ENCODE peak calls at places on chromosomes 3 and 15, in seven cellular contexts. One of them, this sample, is unnamed.

GRCh38 chr3:152610621-152611020 is 224.3 kb upstream of the P2RY1 start:
- DNase-seq in dorsolateral prefrontal cortex: no peak
- DNase-seq in pancreas: no peak
- DNase-seq in fibroblast of the aortic adventitia: no peak
- DNase-seq in OCI-LY7: no peak
- DNase-seq in neural progenitor cell: no peak
- DNase-seq in PC-3: no peak
- DNase-seq in this sample: no peak

GRCh38 chr3:43726511-43726910 is 35.8 kb downstream of the ABHD5 start:
- DNase-seq in dorsolateral prefrontal cortex: no peak
- DNase-seq in pancreas: no peak
- DNase-seq in fibroblast of the aortic adventitia: peak
- DNase-seq in OCI-LY7: no peak
- DNase-seq in neural progenitor cell: no peak
- DNase-seq in PC-3: no peak
- DNase-seq in this sample: peak

GRCh38 chr15:31302778-31303433 is 23.7 kb upstream of the KLF13 start:
- DNase-seq in dorsolateral prefrontal cortex: no peak
- DNase-seq in pancreas: no peak
- DNase-seq in fibroblast of the aortic adventitia: no peak
- DNase-seq in OCI-LY7: peak
- DNase-seq in neural progenitor cell: peak
- DNase-seq in PC-3: no peak
- DNase-seq in this sample: no peak

GRCh38 chr3:4712109-4712508 is 219.0 kb downstream of the ITPR1 start:
- DNase-seq in dorsolateral prefrontal cortex: no peak
- DNase-seq in pancreas: no peak
- DNase-seq in fibroblast of the aortic adventitia: peak
- DNase-seq in OCI-LY7: no peak
- DNase-seq in neural progenitor cell: no peak
- DNase-seq in PC-3: peak
- DNase-seq in this sample: no peak

GRCh38 chr3:23664459-23664858 is 141.3 kb upstream of the UBE2E1 start:
- DNase-seq in dorsolateral prefrontal cortex: no peak
- DNase-seq in pancreas: no peak
- DNase-seq in fibroblast of the aortic adventitia: no peak
- DNase-seq in OCI-LY7: no peak
- DNase-seq in neural progenitor cell: no peak
- DNase-seq in PC-3: peak
- DNase-seq in this sample: peak

GRCh38 chr15:48177383-48177874 is 666 bp downstream of the MYEF2 start:
- DNase-seq in dorsolateral prefrontal cortex: no peak
- DNase-seq in pancreas: no peak
- DNase-seq in fibroblast of the aortic adventitia: peak
- DNase-seq in OCI-LY7: peak
- DNase-seq in neural progenitor cell: no peak
- DNase-seq in PC-3: peak
- DNase-seq in this sample: peak

GRCh38 chr3:134354612-134355275 is 19.5 kb downstream of the AMOTL2 start:
- DNase-seq in dorsolateral prefrontal cortex: no peak
- DNase-seq in pancreas: no peak
- DNase-seq in fibroblast of the aortic adventitia: peak
- DNase-seq in OCI-LY7: no peak
- DNase-seq in neural progenitor cell: no peak
- DNase-seq in PC-3: no peak
- DNase-seq in this sample: no peak

GRCh38 chr15:30956216-30956803 is 35.1 kb downstream of the MTMR10 start:
- DNase-seq in dorsolateral prefrontal cortex: no peak
- DNase-seq in pancreas: no peak
- DNase-seq in fibroblast of the aortic adventitia: peak
- DNase-seq in OCI-LY7: no peak
- DNase-seq in neural progenitor cell: no peak
- DNase-seq in PC-3: no peak
- DNase-seq in this sample: peak

GRCh38 chr3:48413086-48413485 is 16.8 kb downstream of the PLXNB1 start:
- DNase-seq in dorsolateral prefrontal cortex: no peak
- DNase-seq in pancreas: no peak
- DNase-seq in fibroblast of the aortic adventitia: no peak
- DNase-seq in OCI-LY7: no peak
- DNase-seq in neural progenitor cell: no peak
- DNase-seq in PC-3: no peak
- DNase-seq in this sample: no peak

GRCh38 chr3:52121813-52122212 is 32.4 kb downstream of the POC1A start:
- DNase-seq in dorsolateral prefrontal cortex: no peak
- DNase-seq in pancreas: no peak
- DNase-seq in fibroblast of the aortic adventitia: no peak
- DNase-seq in OCI-LY7: peak
- DNase-seq in neural progenitor cell: no peak
- DNase-seq in PC-3: no peak
- DNase-seq in this sample: no peak

GRCh38 chr3:138347084-138347483 is 1.3 kb upstream of the MRAS start:
- DNase-seq in dorsolateral prefrontal cortex: no peak
- DNase-seq in pancreas: no peak
- DNase-seq in fibroblast of the aortic adventitia: no peak
- DNase-seq in OCI-LY7: no peak
- DNase-seq in neural progenitor cell: no peak
- DNase-seq in PC-3: no peak
- DNase-seq in this sample: no peak

GRCh38 chr15:45456212-45457106 is 66.1 kb downstream of the SLC30A4 start:
- DNase-seq in dorsolateral prefrontal cortex: peak
- DNase-seq in pancreas: peak
- DNase-seq in fibroblast of the aortic adventitia: peak
- DNase-seq in OCI-LY7: no peak
- DNase-seq in neural progenitor cell: no peak
- DNase-seq in PC-3: peak
- DNase-seq in this sample: peak

GRCh38 chr15:27485265-27485664 is 514.3 kb downstream of the GABRG3 start:
- DNase-seq in dorsolateral prefrontal cortex: no peak
- DNase-seq in pancreas: no peak
- DNase-seq in fibroblast of the aortic adventitia: no peak
- DNase-seq in OCI-LY7: no peak
- DNase-seq in neural progenitor cell: no peak
- DNase-seq in PC-3: no peak
- DNase-seq in this sample: no peak
- TF ChIP-seq CTCF in dorsolateral prefrontal cortex: no peak
- TF ChIP-seq CTCF in pancreas: no peak
- TF ChIP-seq CTCF in fibroblast of the aortic adventitia: no peak
- TF ChIP-seq CTCF in OCI-LY7: no peak
- TF ChIP-seq CTCF in neural progenitor cell: peak
- TF ChIP-seq CTCF in PC-3: no peak
- TF ChIP-seq CTCF in this sample: no peak

DNA sequence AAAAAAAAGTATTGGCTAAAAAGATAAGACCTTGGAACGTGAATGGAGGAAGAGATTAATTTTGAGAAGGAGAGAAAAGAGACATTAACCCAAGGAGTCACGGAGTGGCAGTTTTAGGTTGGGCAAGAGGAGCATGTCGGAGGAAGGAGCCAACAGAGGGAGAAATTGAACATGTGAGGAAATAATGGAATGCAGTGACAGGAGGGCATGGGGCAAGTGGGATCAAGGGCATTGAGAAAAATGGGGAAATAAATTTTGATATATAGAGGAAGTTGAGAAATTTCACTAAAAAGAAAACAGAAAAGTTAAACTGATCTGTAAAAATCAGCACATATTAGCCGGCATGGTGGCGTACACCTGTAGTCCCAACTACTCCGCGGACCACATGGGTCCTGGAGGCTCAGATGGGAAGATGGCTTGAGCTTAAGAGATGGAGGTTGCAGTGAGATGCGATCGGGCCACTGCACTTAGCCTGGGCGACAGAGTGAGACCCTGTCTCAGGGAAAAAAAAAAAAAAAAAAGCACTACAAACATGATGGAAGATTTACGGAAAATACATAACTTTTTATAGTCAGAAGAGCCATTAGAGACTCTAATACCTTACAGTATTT is 1.2 kb downstream of the HAUS2 start:
- DNase-seq in dorsolateral prefrontal cortex: no peak
- DNase-seq in pancreas: no peak
- DNase-seq in fibroblast of the aortic adventitia: no peak
- DNase-seq in OCI-LY7: peak
- DNase-seq in neural progenitor cell: no peak
- DNase-seq in PC-3: no peak
- DNase-seq in this sample: no peak
- H3K4me3 ChIP-seq in dorsolateral prefrontal cortex: peak
- H3K4me3 ChIP-seq in pancreas: peak
- H3K4me3 ChIP-seq in fibroblast of the aortic adventitia: peak
- H3K4me3 ChIP-seq in OCI-LY7: peak
- H3K4me3 ChIP-seq in neural progenitor cell: peak
- H3K4me3 ChIP-seq in PC-3: peak
- H3K4me3 ChIP-seq in this sample: peak

GRCh38 chr15:73249499-73249898 is 119.3 kb downstream of the HCN4 start:
- DNase-seq in dorsolateral prefrontal cortex: no peak
- DNase-seq in pancreas: no peak
- DNase-seq in fibroblast of the aortic adventitia: no peak
- DNase-seq in OCI-LY7: no peak
- DNase-seq in neural progenitor cell: no peak
- DNase-seq in PC-3: no peak
- DNase-seq in this sample: no peak
- TF ChIP-seq CTCF in dorsolateral prefrontal cortex: no peak
- TF ChIP-seq CTCF in pancreas: no peak
- TF ChIP-seq CTCF in fibroblast of the aortic adventitia: no peak
- TF ChIP-seq CTCF in OCI-LY7: peak
- TF ChIP-seq CTCF in neural progenitor cell: peak
- TF ChIP-seq CTCF in PC-3: no peak
- TF ChIP-seq CTCF in this sample: no peak

GRCh38 chr15:101488300-101489164 is 975 bp downstream of the PCSK6 start:
- DNase-seq in dorsolateral prefrontal cortex: no peak
- DNase-seq in pancreas: no peak
- DNase-seq in fibroblast of the aortic adventitia: no peak
- DNase-seq in OCI-LY7: no peak
- DNase-seq in neural progenitor cell: peak
- DNase-seq in PC-3: no peak
- DNase-seq in this sample: no peak
- H3K4me3 ChIP-seq in dorsolateral prefrontal cortex: peak
- H3K4me3 ChIP-seq in pancreas: peak
- H3K4me3 ChIP-seq in fibroblast of the aortic adventitia: no peak
- H3K4me3 ChIP-seq in OCI-LY7: no peak
- H3K4me3 ChIP-seq in neural progenitor cell: peak
- H3K4me3 ChIP-seq in PC-3: no peak
- H3K4me3 ChIP-seq in this sample: no peak

GRCh38 chr15:65385868-65386253 is 8.1 kb upstream of the IGDCC3 start:
- DNase-seq in dorsolateral prefrontal cortex: no peak
- DNase-seq in pancreas: peak
- DNase-seq in fibroblast of the aortic adventitia: peak
- DNase-seq in OCI-LY7: no peak
- DNase-seq in neural progenitor cell: no peak
- DNase-seq in PC-3: no peak
- DNase-seq in this sample: peak
- TF ChIP-seq CTCF in dorsolateral prefrontal cortex: no peak
- TF ChIP-seq CTCF in pancreas: no peak
- TF ChIP-seq CTCF in fibroblast of the aortic adventitia: no peak
- TF ChIP-seq CTCF in OCI-LY7: peak
- TF ChIP-seq CTCF in neural progenitor cell: no peak
- TF ChIP-seq CTCF in PC-3: no peak
- TF ChIP-seq CTCF in this sample: no peak

GRCh38 chr3:29514912-29515311 is 234.0 kb downstream of the RBMS3 start:
- DNase-seq in dorsolateral prefrontal cortex: no peak
- DNase-seq in pancreas: no peak
- DNase-seq in fibroblast of the aortic adventitia: no peak
- DNase-seq in OCI-LY7: peak
- DNase-seq in neural progenitor cell: no peak
- DNase-seq in PC-3: peak
- DNase-seq in this sample: no peak

GRCh38 chr3:29516164-29516563 is 235.3 kb downstream of the RBMS3 start:
- DNase-seq in dorsolateral prefrontal cortex: no peak
- DNase-seq in pancreas: no peak
- DNase-seq in fibroblast of the aortic adventitia: no peak
- DNase-seq in OCI-LY7: no peak
- DNase-seq in neural progenitor cell: no peak
- DNase-seq in PC-3: no peak
- DNase-seq in this sample: no peak

GRCh38 chr3:29513236-29513635 is 232.4 kb downstream of the RBMS3 start:
- DNase-seq in dorsolateral prefrontal cortex: no peak
- DNase-seq in pancreas: no peak
- DNase-seq in fibroblast of the aortic adventitia: peak
- DNase-seq in OCI-LY7: no peak
- DNase-seq in neural progenitor cell: no peak
- DNase-seq in PC-3: peak
- DNase-seq in this sample: no peak

GRCh38 chr3:29514170-29514569 is 233.3 kb downstream of the RBMS3 start:
- DNase-seq in dorsolateral prefrontal cortex: no peak
- DNase-seq in pancreas: no peak
- DNase-seq in fibroblast of the aortic adventitia: peak
- DNase-seq in OCI-LY7: peak
- DNase-seq in neural progenitor cell: no peak
- DNase-seq in PC-3: no peak
- DNase-seq in this sample: peak

DNA sequence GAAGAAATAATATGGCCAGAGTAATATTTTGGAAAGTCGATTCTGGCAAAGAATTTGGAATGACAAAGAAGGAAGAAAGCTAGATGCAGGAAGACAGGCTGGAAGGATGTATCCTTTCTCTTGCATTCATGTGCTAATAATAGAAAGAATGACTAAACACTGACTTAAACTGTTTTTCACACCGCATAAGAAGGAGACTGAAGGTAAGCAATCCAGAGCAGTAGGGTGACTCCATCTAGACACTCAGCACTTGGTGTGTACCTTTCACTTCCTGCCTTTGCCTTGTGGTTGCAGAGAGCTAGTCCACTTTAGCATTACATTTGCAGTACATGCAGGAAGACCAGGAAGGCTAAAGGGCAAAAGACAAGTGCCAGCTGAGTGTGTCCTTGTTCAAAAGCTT is 234.6 kb downstream of the RBMS3 start:
- DNase-seq in dorsolateral prefrontal cortex: no peak
- DNase-seq in pancreas: no peak
- DNase-seq in fibroblast of the aortic adventitia: peak
- DNase-seq in OCI-LY7: peak
- DNase-seq in neural progenitor cell: no peak
- DNase-seq in PC-3: peak
- DNase-seq in this sample: peak
- H3K4me3 ChIP-seq in dorsolateral prefrontal cortex: no peak
- H3K4me3 ChIP-seq in pancreas: no peak
- H3K4me3 ChIP-seq in fibroblast of the aortic adventitia: no peak
- H3K4me3 ChIP-seq in OCI-LY7: no peak
- H3K4me3 ChIP-seq in neural progenitor cell: no peak
- H3K4me3 ChIP-seq in PC-3: no peak
- H3K4me3 ChIP-seq in this sample: no peak

GRCh38 chr3:136949708-136950107 is 8.1 kb upstream of the IL20RB start:
- DNase-seq in dorsolateral prefrontal cortex: no peak
- DNase-seq in pancreas: no peak
- DNase-seq in fibroblast of the aortic adventitia: peak
- DNase-seq in OCI-LY7: peak
- DNase-seq in neural progenitor cell: no peak
- DNase-seq in PC-3: no peak
- DNase-seq in this sample: peak
- TF ChIP-seq CTCF in dorsolateral prefrontal cortex: peak
- TF ChIP-seq CTCF in pancreas: no peak
- TF ChIP-seq CTCF in fibroblast of the aortic adventitia: peak
- TF ChIP-seq CTCF in OCI-LY7: peak
- TF ChIP-seq CTCF in neural progenitor cell: no peak
- TF ChIP-seq CTCF in PC-3: peak
- TF ChIP-seq CTCF in this sample: no peak

DNA sequence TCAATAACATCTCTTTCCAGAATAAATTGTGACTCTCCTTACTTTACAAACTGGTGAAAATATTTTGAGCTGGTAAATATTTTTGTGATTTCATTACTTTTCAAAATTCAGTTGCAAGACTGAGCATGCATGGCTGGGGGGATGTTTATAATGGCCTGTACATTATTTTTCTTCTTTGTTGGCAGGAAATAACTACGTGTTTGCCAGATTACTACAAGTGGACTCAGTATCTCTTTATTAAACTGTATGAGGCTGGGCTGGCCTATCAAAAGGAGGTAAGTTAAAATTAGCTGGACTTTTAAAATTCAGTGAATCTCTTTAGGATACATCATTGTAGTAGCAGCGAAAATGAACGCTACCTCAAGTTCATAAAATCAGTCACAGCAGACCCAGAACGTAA is 58.3 kb downstream of the LARS2 start:
- DNase-seq in dorsolateral prefrontal cortex: no peak
- DNase-seq in pancreas: no peak
- DNase-seq in fibroblast of the aortic adventitia: peak
- DNase-seq in OCI-LY7: no peak
- DNase-seq in neural progenitor cell: no peak
- DNase-seq in PC-3: no peak
- DNase-seq in this sample: no peak
- H3K4me3 ChIP-seq in dorsolateral prefrontal cortex: no peak
- H3K4me3 ChIP-seq in pancreas: no peak
- H3K4me3 ChIP-seq in fibroblast of the aortic adventitia: no peak
- H3K4me3 ChIP-seq in OCI-LY7: no peak
- H3K4me3 ChIP-seq in neural progenitor cell: no peak
- H3K4me3 ChIP-seq in PC-3: no peak
- H3K4me3 ChIP-seq in this sample: no peak